ENCODE peak calls at places on chromosomes 4 and X, in five cellular contexts. O is HepG2, A is GM12878, U is GM23338, G is sigmoid colon. E is an unnamed sample.

GRCh38 chr4:7474320-7474719 is 39.6 kb upstream of the PSAPL1 start:
- DNase-seq in A (no peak), O (no peak), G (no peak), U (no peak), E (no peak)

GRCh38 chr4:85302756-85303155 is 172.2 kb upstream of the ARHGAP24 start:
- DNase-seq in U (peak; percentile 18), A (no peak), G (no peak), O (no peak), E (no peak)

GRCh38 chr4:141560056-141560455 is 76.3 kb upstream of the IL15 start:
- DNase-seq in U (no peak), G (no peak), A (no peak), O (no peak), E (no peak)

GRCh38 chrX:67651437-67652142 is 107.8 kb downstream of the AR start:
- DNase-seq in G (no peak), O (no peak), U (no peak), A (no peak), E (no peak)

GRCh38 chrX:14916017-14916674 is 42.9 kb downstream of the MOSPD2 start:
- DNase-seq in A (no peak), O (no peak), U (no peak), G (no peak), E (no peak)

GRCh38 chrX:30196322-30196721 is 19.0 kb upstream of the MAGEB2 start:
- DNase-seq in O (no peak), U (peak; percentile 49), G (no peak), A (no peak), E (no peak)

GRCh38 chrX:19751068-19751467 is 136.3 kb downstream of the SH3KBP1 start:
- DNase-seq in O (no peak), A (no peak), U (peak; percentile 20), G (no peak), E (no peak)

GRCh38 chr4:141102367-141102766 is 30.9 kb downstream of the RNF150 start:
- DNase-seq in A (no peak), G (no peak), O (no peak), U (no peak), E (no peak)

GRCh38 chr4:122542411-122543236 is 78.2 kb downstream of the IL21 start:
- DNase-seq in O (no peak), G (no peak), U (no peak), A (peak; percentile 37), E (no peak)

GRCh38 chrX:16838202-16839066 is 31.7 kb downstream of the RBBP7 start:
- DNase-seq in U (no peak), G (no peak), O (no peak), A (no peak), E (peak; percentile 13)

GRCh38 chr4:139791681-139792080 is 126.1 kb downstream of the MGST2 start:
- DNase-seq in G (no peak), U (no peak), A (no peak), O (no peak), E (no peak)

GRCh38 chr4:95317124-95317820 is 231.5 kb downstream of the UNC5C start:
- DNase-seq in U (peak; percentile 3), G (no peak), A (no peak), O (no peak), E (no peak)

GRCh38 chr4:158621729-158622128 is 50.0 kb downstream of the C4orf46 start:
- DNase-seq in U (no peak), O (no peak), A (no peak), G (no peak), E (no peak)

GRCh38 chr4:153757407-153757806 is 2.4 kb downstream of the RNF175 start:
- DNase-seq in U (peak; percentile 37), A (no peak), G (no peak), O (no peak), E (no peak)

GRCh38 chr4:176277162-176277904 is 8.3 kb upstream of the ASB5 start:
- DNase-seq in G (peak; percentile 86), A (no peak), O (peak; percentile 39), U (peak; percentile 75), E (peak; percentile 52)

GRCh38 chr4:21885241-21885640 is 63.3 kb downstream of the KCNIP4 start:
- DNase-seq in U (no peak), O (no peak), G (no peak), A (no peak), E (no peak)

GRCh38 chr4:137510866-137511265 is 21.4 kb downstream of the PCDH18 start:
- DNase-seq in G (no peak), O (no peak), A (no peak), U (peak; percentile 62), E (no peak)

GRCh38 chr4:25552580-25553271 is 102.9 kb upstream of the SLC34A2 start:
- DNase-seq in O (no peak), G (no peak), A (no peak), U (no peak), E (peak; percentile 53)

GRCh38 chrX:12894074-12894691 is 12.2 kb upstream of the TLR8 start:
- DNase-seq in A (no peak), G (no peak), U (peak; percentile 38), O (peak; percentile 28), E (peak; percentile 37)

GRCh38 chrX:100731441-100732281 is at the start of gene SYTL4:
- DNase-seq in A (no peak), O (no peak), U (peak; percentile 60), G (peak; percentile 68), E (peak; percentile 42)

GRCh38 chrX:261858-262390 is 19.3 kb upstream of the PLCXD1 start:
- DNase-seq in A (no peak), U (no peak), G (no peak), O (no peak), E (no peak)

GRCh38 chr4:140237616-140238352 is 83.8 kb upstream of the MAML3 start:
- DNase-seq in U (peak; percentile 89), A (no peak), G (peak; percentile 92), O (no peak), E (peak; percentile 71)

GRCh38 chr4:19711871-19712270 is 539.8 kb upstream of the SLIT2 start:
- DNase-seq in A (no peak), G (no peak), O (no peak), U (no peak), E (no peak)

GRCh38 chrX:47133493-47133892 is 11.0 kb downstream of the NDUFB11 start:
- DNase-seq in O (no peak), U (no peak), G (peak; percentile 48), A (no peak), E (no peak)

GRCh38 chr4:242121-242848 is 63.0 kb downstream of the ZNF732 start:
- DNase-seq in U (peak; percentile 95), A (peak; percentile 34), G (peak; percentile 84), O (peak; percentile 18), E (peak; percentile 70)

GRCh38 chrX:135522878-135523693 is 2.6 kb downstream of the INTS6L start:
- DNase-seq in U (no peak), G (no peak), O (no peak), A (no peak), E (no peak)

GRCh38 chr4:80208606-80209005 is 11.3 kb downstream of the PRDM8 start:
- DNase-seq in A (no peak), O (no peak), U (no peak), G (no peak), E (no peak)

GRCh38 chr4:1910643-1911042 is 39.5 kb downstream of the NSD2 start:
- DNase-seq in A (no peak), O (peak; percentile 55), G (no peak), U (peak; percentile 88), E (peak; percentile 57)

GRCh38 chr4:179695175-179695574 is 2252.9 kb upstream of the AGA start:
- DNase-seq in U (no peak), O (no peak), A (no peak), G (no peak), E (no peak)

DNA sequence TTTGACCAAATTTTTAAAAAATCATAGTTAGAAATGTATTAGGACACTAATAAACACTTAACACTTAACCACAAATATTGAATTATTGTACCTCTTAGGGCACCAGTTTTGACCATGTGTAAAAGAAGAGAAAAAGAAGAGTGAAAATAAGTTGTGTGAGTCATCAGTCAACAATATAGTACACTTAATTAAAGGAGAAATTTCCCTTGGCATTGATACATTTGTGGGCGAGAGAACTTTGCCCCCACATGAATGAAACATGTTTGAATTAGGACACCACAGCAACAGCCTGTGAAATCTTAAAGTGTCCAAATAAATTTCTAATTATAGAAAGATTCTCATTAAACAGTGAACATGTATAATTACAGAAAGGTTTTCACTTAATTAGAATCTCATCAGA is 1292.8 kb upstream of the TENM3 start:
- DNase-seq in O (no peak), A (no peak), G (no peak), U (no peak), E (no peak)
- H3K4me3 ChIP-seq in O (no peak overlapping the region), A (no peak overlapping the region), G (no peak overlapping the region), U (no peak overlapping the region), E (no peak overlapping the region)

DNA sequence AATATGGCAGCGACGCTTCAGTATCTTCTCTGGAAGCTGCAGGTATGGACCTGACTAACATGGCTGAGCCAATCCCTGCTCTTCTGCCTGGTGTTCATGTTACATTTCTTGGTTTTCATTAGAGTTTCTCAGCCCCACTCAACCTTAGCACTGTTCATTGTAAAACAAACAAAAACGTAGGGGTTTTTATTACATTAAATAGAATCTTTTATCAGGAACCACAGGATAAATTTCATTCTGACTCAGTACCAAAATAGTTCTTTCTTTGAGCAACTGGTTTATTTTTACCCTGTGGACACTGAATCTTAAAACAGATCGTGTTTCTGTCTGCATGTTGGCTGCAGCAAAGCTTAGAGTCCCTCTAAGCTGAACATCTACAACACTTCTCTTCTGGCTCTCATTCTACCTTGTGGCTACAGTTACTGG is 27.1 kb downstream of the FHIP1A start:
- DNase-seq in O (no peak), G (no peak), A (no peak), U (no peak), E (no peak)
- H3K4me1 ChIP-seq in O (no peaks in the 10 kb centered on the region), G (no peaks in the 10 kb centered on the region), A (no peaks in the 10 kb centered on the region), U (peaks cover 25% of the 10 kb centered on the region), E (no peaks in the 10 kb centered on the region)

DNA sequence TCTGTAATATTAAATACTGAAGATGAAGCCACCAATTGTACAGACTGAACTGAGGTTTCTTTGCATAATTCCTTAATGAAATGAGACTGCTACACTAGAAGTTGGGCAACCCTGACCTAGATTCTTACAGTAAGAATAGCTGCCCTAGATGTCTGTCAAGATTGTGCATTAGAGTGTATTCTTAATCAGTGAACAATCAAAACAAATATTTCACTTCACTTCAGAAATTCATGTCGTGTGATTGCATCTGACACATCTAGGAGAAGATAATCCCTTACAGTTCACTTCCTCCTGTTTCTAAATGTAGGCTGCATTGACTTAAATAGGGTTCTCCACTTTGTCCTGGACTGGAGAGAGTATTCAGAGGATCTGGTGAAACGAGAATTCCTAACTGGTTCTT is 283.1 kb downstream of the HNRNPD start:
- DNase-seq in A (no peak), O (no peak), U (no peak), G (no peak), E (no peak)
- TF ChIP-seq POLR2AphosphoS5 in A (no peak), O (no peak), U (no peak), G (no peak), E (no peak)

GRCh38 chr4:187541666-187542065 is 453.9 kb upstream of the ZFP42 start:
- DNase-seq in U (no peak), A (no peak), O (no peak), G (no peak), E (no peak)

GRCh38 chr4:187544461-187545053 is 451.0 kb upstream of the ZFP42 start:
- DNase-seq in G (no peak), O (no peak), A (no peak), U (no peak), E (no peak)

GRCh38 chr4:187550256-187550950 is 445.2 kb upstream of the ZFP42 start:
- DNase-seq in O (no peak), A (no peak), U (no peak), G (no peak), E (no peak)

DNA sequence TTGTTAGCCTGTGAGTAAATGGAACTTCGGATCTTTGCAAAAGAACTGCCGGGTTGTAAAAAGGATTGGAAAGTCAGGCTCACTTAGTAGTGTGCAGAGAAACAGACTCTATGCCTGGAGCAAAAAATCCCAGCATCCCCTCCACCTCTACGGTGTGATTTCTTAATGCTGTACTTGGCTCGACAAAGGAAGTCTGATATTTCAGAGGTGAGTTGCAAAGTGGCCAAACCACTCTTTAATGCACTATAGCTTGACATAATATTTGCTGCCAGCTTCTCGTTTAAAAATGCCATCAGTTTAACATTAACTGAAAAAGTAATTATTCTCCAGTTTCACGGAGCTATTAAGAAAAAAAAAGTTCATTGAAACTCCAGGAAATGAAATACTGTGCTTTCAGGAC is 448.3 kb upstream of the ZFP42 start:
- DNase-seq in U (no peak), A (no peak), O (no peak), G (no peak), E (no peak)
- H3K4me3 ChIP-seq in U (no peak overlapping the region), A (no peak overlapping the region), O (no peak overlapping the region), G (no peak overlapping the region), E (no peak overlapping the region)